ENCODE peak calls at places on chromosomes 4 and X, in four cellular contexts. S is foreskin fibroblast, B is psoas muscle, E is keratinocyte. N is an unnamed sample.

GRCh38 chr4:106738121-106738520 is 298.0 kb downstream of the DKK2 start:
- DNase-seq in S (no peak), B (no peak), E (no peak), N (no peak)

GRCh38 chr4:128782076-128782715 is 27.3 kb upstream of the JADE1 start:
- DNase-seq in S (peak), B (peak), E (no peak), N (no peak)

GRCh38 chrX:116417968-116418367 is 18.4 kb upstream of the SLC6A14 start:
- DNase-seq in S (no peak), B (no peak), E (no peak), N (no peak)

GRCh38 chr4:52015366-52015765 is 4.8 kb downstream of the LRRC66 start:
- DNase-seq in S (no peak), B (no peak), E (no peak), N (no peak)

GRCh38 chr4:179596621-179597020 is 2154.4 kb upstream of the AGA start:
- DNase-seq in S (no peak), B (no peak), E (no peak), N (no peak)

GRCh38 chr4:66959207-66959606 is 586.1 kb downstream of the CENPC start:
- DNase-seq in S (no peak), B (no peak), E (no peak), N (no peak)

GRCh38 chr4:8238515-8239053 is 31.0 kb upstream of the HTRA3 start:
- DNase-seq in S (no peak), B (no peak), E (no peak), N (peak)

GRCh38 chrX:1012678-1013300 is 199.7 kb downstream of the CRLF2 start:
- DNase-seq in S (no peak), B (no peak), E (no peak), N (no peak)

GRCh38 chr4:6369035-6369434 is 99.4 kb downstream of the WFS1 start:
- DNase-seq in S (no peak), B (no peak), E (no peak), N (no peak)

GRCh38 chrX:114581528-114582263 is 2.2 kb upstream of the HTR2C start:
- DNase-seq in S (peak), B (no peak), E (no peak), N (no peak)

GRCh38 chr4:168882650-168883233 is 127.3 kb downstream of the CBR4 start:
- DNase-seq in S (peak), B (peak), E (no peak), N (peak)

GRCh38 chr4:40630335-40631021 is 814 bp upstream of the RBM47 start:
- DNase-seq in S (no peak), B (peak), E (no peak), N (peak)

GRCh38 chrX:72269671-72270251 is 7.3 kb downstream of the RPS4X start:
- DNase-seq in S (peak), B (no peak), E (no peak), N (no peak)

GRCh38 chr4:109041463-109041862 is 261.0 kb downstream of the COL25A1 start:
- DNase-seq in S (peak), B (no peak), E (no peak), N (no peak)

GRCh38 chr4:72300126-72300525 is 268.3 kb downstream of the NPFFR2 start:
- DNase-seq in S (no peak), B (no peak), E (no peak), N (no peak)

GRCh38 chrX:120749141-120749846 is 119.4 kb upstream of the C1GALT1C1 start:
- DNase-seq in S (no peak), B (no peak), E (no peak), N (no peak)

GRCh38 chrX:44580466-44580865 is 37.8 kb upstream of the FUNDC1 start:
- DNase-seq in S (peak), B (no peak), E (peak), N (no peak)

GRCh38 chrX:23884427-23885024 is 23.2 kb downstream of the APOO start:
- DNase-seq in S (peak), B (no peak), E (peak), N (peak)

GRCh38 chr4:3440979-3441500 is 728 bp upstream of the HGFAC start:
- DNase-seq in S (peak), B (no peak), E (no peak), N (peak)

GRCh38 chrX:118523920-118524319 is 28.3 kb downstream of the DOCK11 start:
- DNase-seq in S (no peak), B (no peak), E (no peak), N (no peak)

GRCh38 chr4:5370286-5370685 is 319.0 kb downstream of the STK32B start:
- DNase-seq in S (no peak), B (no peak), E (no peak), N (no peak)

GRCh38 chrX:27491397-27491796 is 28.3 kb upstream of the PPP4R3C start:
- DNase-seq in S (no peak), B (no peak), E (no peak), N (no peak)

GRCh38 chrX:24200133-24200532 is 50.6 kb downstream of the ZFX start:
- DNase-seq in S (no peak), B (no peak), E (no peak), N (no peak)

GRCh38 chr4:79141530-79141929 is 184.3 kb downstream of the NAA11 start:
- DNase-seq in S (peak), B (no peak), E (no peak), N (no peak)

GRCh38 chrX:72262077-72262476 is 15.0 kb downstream of the RPS4X start:
- DNase-seq in S (no peak), B (no peak), E (no peak), N (no peak)

GRCh38 chr4:150582881-150583286 is 933 bp downstream of the MAB21L2 start:
- DNase-seq in S (no peak), B (no peak), E (no peak), N (no peak)

GRCh38 chrX:81120936-81121351 is 80.8 kb downstream of the HMGN5 start:
- DNase-seq in S (peak), B (peak), E (no peak), N (no peak)

GRCh38 chrX:145910017-145910416 is 92.4 kb downstream of the SLITRK2 start:
- DNase-seq in S (no peak), B (no peak), E (no peak), N (no peak)
- TF ChIP-seq CTCF in S (no peak), B (no peak), E (no peak), N (no peak)

DNA sequence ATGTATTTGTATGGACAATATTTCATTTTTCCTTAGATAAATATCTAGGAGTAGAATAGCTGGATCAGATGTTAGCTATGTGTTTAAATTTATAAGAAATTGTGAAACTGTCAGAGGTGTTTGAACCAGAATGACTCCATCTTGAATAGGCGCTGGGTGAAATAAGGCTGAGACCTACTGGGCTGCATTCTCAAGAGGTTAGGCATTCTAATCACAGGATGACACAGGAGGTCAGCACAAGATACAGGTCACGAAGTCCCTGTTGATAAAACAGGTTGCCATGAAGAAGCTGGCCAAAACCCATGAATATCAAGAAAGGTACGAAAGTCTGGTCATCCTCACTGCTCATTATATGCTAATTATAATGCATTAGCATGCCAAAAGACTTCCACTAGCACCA is 36.3 kb upstream of the SPIN4 start:
- DNase-seq in S (no peak), B (no peak), E (no peak), N (no peak)
- TF ChIP-seq CTCF in S (no peak), B (no peak), E (no peak), N (no peak)

DNA sequence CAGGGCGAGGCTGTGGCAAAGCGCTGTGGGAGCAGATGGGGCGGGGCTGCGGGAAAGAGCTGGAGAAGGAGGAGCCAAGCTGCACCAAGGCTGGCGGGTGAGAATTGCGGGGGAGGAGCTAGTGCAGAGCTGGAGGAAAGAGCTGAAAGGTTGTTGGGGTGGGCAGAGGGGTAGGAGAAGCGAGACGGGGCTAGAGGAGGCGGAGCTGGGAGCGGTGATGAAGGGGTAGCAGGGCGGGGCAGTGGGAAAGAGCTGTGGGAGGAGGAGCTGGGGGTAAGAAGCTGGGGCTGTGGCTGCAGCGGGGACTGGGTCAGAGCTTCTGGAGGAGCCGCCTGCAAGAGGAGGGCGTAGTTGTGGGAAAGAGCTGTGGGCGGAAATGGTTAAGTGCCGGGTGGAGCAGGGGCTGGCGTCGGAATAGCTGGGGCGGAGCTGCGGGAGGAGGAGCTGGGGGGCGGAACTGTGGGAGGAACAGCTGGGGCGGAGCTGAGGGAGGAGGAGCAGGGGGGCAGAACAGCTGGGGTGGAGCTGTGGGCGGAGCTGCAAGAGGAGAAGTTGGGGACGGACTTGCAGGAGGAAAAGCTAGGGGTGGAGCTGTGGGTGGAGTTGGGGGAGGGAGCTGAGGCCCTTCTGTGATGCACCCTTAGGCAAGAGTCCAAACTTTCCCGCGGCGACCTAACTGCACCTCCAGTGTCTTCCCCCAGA is 1.9 kb upstream of the EOLA2 start:
- DNase-seq in S (peak), B (peak), E (peak), N (peak)
- TF ChIP-seq CTCF in S (peak), B (peak), E (no peak), N (no peak)

GRCh38 chrX:19342331-19342906 is 1.3 kb upstream of the PDHA1 start:
- DNase-seq in S (peak), B (no peak), E (no peak), N (no peak)
- TF ChIP-seq CTCF in S (no peak), B (no peak), E (no peak), N (no peak)

GRCh38 chr4:28690890-28691289 is 1830.2 kb downstream of the STIM2 start:
- DNase-seq in S (no peak), B (no peak), E (no peak), N (no peak)

GRCh38 chr4:28682872-28683271 is 1822.2 kb downstream of the STIM2 start:
- DNase-seq in S (no peak), B (no peak), E (no peak), N (no peak)

GRCh38 chr4:28686618-28687017 is 1826.0 kb downstream of the STIM2 start:
- DNase-seq in S (peak), B (no peak), E (no peak), N (no peak)
- TF ChIP-seq CTCF in S (peak), B (no peak), E (peak), N (no peak)

GRCh38 chrX:40573763-40574162 is 7.0 kb upstream of the ATP6AP2 start:
- DNase-seq in S (peak), B (no peak), E (no peak), N (no peak)
- TF ChIP-seq CTCF in S (peak), B (no peak), E (peak), N (peak)

GRCh38 chr4:134911941-134912340 is 710.4 kb upstream of the PABPC4L start:
- DNase-seq in S (no peak), B (no peak), E (no peak), N (no peak)

GRCh38 chr4:134905061-134905460 is 703.5 kb upstream of the PABPC4L start:
- DNase-seq in S (no peak), B (no peak), E (no peak), N (no peak)

DNA sequence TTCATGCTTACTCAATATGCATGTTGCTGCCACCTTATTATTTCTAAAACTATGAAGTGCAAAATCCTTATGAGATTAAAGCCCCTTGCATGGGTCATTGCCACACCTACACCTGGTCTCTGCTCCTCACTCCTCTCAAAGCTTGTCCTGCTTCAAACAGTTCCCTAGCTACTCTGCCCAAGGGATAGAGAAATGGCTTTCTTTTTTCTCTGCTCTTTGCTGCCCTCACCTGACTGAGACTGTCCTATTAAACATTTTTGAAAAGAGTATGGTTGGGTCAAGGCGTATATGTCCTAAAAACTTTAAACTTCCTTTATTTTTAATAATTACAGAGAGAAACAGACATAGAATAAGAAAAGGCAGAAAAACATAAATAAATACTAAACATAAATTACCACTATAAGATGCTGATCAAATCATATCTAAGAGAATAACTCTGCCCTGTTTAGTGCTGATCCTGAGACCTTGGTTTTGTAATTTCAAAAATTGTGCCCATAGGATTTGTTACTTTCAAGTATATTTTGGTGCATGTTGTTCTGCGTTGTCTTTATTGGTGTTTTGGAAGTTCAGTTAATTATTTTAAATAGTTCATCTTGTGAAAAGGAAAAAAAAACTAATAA is 704.9 kb upstream of the PABPC4L start:
- DNase-seq in S (no peak), B (no peak), E (no peak), N (no peak)
- TF ChIP-seq CTCF in S (peak), B (no peak), E (no peak), N (no peak)

GRCh38 chr4:10088135-10089010 is 28.2 kb downstream of the WDR1 start:
- DNase-seq in S (no peak), B (peak), E (peak), N (no peak)

GRCh38 chr4:10091531-10092181 is 24.9 kb downstream of the WDR1 start:
- DNase-seq in S (no peak), B (peak), E (no peak), N (no peak)

GRCh38 chr4:10087152-10087791 is 29.3 kb downstream of the WDR1 start:
- DNase-seq in S (no peak), B (peak), E (no peak), N (peak)

GRCh38 chr4:10090467-10091250 is 25.9 kb downstream of the WDR1 start:
- DNase-seq in S (no peak), B (peak), E (no peak), N (no peak)

DNA sequence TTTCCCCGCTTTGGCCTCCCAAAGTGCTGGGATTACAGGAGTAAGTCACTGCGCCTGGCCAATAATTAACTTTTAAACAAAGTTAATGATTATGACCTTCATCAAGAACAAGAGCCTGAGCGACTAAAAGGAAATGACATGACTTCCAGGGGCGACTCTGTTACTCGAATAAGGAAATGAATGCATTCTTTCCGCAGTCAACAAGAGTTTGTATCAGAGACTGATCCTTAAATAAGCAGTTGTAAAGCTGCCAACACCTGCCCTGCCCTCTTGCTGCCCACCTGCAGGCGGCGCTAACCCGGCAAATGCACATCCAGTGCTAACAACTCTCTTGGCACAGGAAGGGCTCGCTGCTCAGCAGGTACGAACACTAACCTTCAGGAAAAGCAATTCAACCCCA is 27.3 kb downstream of the WDR1 start:
- DNase-seq in S (no peak), B (peak), E (no peak), N (no peak)
- TF ChIP-seq CTCF in S (peak), B (peak), E (peak), N (peak)

GRCh38 chrX:150767045-150767395 is 73.8 kb downstream of the MTMR1 start:
- DNase-seq in S (peak), B (no peak), E (no peak), N (no peak)

GRCh38 chrX:150765782-150766350 is 72.7 kb downstream of the MTMR1 start:
- DNase-seq in S (no peak), B (no peak), E (no peak), N (no peak)

GRCh38 chrX:150767475-150768131 is 74.4 kb downstream of the MTMR1 start:
- DNase-seq in S (peak), B (no peak), E (peak), N (peak)

GRCh38 chrX:150765237-150765636 is 72.0 kb downstream of the MTMR1 start:
- DNase-seq in S (no peak), B (no peak), E (no peak), N (no peak)

GRCh38 chrX:150766351-150767044 is 73.3 kb downstream of the MTMR1 start:
- DNase-seq in S (peak), B (no peak), E (no peak), N (no peak)
- TF ChIP-seq CTCF in S (no peak), B (no peak), E (no peak), N (no peak)

DNA sequence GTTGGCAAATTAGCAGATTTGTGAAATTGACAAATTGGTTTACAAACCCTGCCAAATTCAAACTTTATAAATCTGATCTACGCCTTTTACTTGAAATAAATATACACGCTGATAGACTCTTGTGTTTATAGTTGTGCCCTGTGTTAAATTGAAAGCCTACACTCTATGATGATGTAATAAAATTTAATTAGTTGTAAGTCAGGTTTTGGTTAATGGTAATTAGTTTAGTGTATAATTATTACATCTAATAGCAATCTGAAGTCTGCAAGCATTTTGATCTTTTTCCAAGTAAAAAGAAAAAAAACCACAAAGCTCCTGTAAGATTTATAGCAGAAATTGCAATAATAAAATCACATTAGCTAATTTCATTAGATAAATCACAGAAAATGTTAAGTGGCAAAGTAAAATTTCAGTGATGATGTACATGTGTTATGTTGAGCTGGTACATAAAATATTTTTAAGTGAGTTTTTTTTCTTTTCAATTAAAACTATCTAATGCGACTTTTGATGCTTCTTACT is 72.7 kb upstream of the TENM3 start:
- DNase-seq in S (no peak), B (no peak), E (no peak), N (no peak)
- TF ChIP-seq CTCF in S (no peak), B (no peak), E (no peak), N (no peak)

N was measured in CD14-positive monocyte.